ENCODE peak calls at places on chromosomes 12 and 14, in nine cellular contexts. E is astrocyte, J is fibroblast of lung, Q is suprapubic skin, S is ovary, G is heart right ventricle, B is GM23338, M is OCI-LY7, F is Panc1. D is an unnamed sample.

GRCh38 chr14:77979666-77980351 is 179.9 kb downstream of the ADCK1 start:
- DNase-seq in J (no peak), E (peak; percentile 51), B (peak; percentile 78), M (peak; percentile 16), G (no peak), Q (no peak), S (no peak), F (no peak), D (no peak)

GRCh38 chr12:46455648-46456352 is 83.2 kb upstream of the SLC38A2 start:
- DNase-seq in F (no peak), M (no peak), E (peak; percentile 50), J (no peak), B (no peak), Q (no peak), S (no peak), G (no peak), D (peak; percentile 66)

GRCh38 chr14:64707661-64708060 is 3.4 kb downstream of the PLEKHG3 start:
- DNase-seq in F (peak; percentile 72), M (no peak), S (no peak), E (peak; percentile 92), B (no peak), J (peak; percentile 60), G (no peak), Q (peak; percentile 33), D (peak; percentile 94)

GRCh38 chr14:23085458-23085857 is 9.5 kb downstream of the ACIN1 start:
- DNase-seq in F (no peak), Q (no peak), G (no peak), S (no peak), J (no peak), M (no peak), B (no peak), E (no peak), D (no peak)

GRCh38 chr14:90785474-90785873 is 30.8 kb downstream of the TTC7B start:
- DNase-seq in J (peak; percentile 25), S (peak; percentile 47), M (no peak), Q (no peak), E (no peak), F (no peak), G (peak; percentile 57), B (peak; percentile 72), D (no peak)

GRCh38 chr12:26156201-26156871 is 31.5 kb upstream of the BHLHE41 start:
- DNase-seq in J (no peak), E (no peak), F (no peak), B (no peak), Q (no peak), M (peak; percentile 91), S (no peak), G (no peak), D (no peak)

GRCh38 chr12:79897617-79898016 is 37.3 kb downstream of the PPP1R12A start:
- DNase-seq in S (no peak), F (no peak), J (peak; percentile 62), Q (no peak), M (no peak), B (peak; percentile 50), G (no peak), E (peak; percentile 100), D (peak; percentile 66)

GRCh38 chr14:92930737-92931602 is 8.0 kb downstream of the CHGA start:
- DNase-seq in J (no peak), E (no peak), M (no peak), B (no peak), F (no peak), G (no peak), Q (no peak), S (no peak), D (no peak)

GRCh38 chr12:34033628-34034296 is 11.5 kb downstream of the ALG10 start:
- DNase-seq in E (peak; percentile 3), J (peak; percentile 62), S (no peak), G (no peak), Q (no peak), M (peak; percentile 51), B (peak; percentile 54), F (no peak), D (peak; percentile 11)

GRCh38 chr14:71296184-71296583 is 388.9 kb downstream of the PCNX1 start:
- DNase-seq in Q (no peak), E (no peak), B (no peak), G (no peak), F (no peak), S (no peak), J (no peak), M (no peak), D (no peak)

GRCh38 chr12:97960225-97960624 is 497.6 kb downstream of the RMST start:
- DNase-seq in E (no peak), F (no peak), Q (no peak), B (peak; percentile 28), M (no peak), S (no peak), G (no peak), J (no peak), D (no peak)

GRCh38 chr12:110117948-110118685 is 6.0 kb upstream of the IFT81 start:
- DNase-seq in F (no peak), S (no peak), Q (no peak), B (no peak), G (no peak), M (no peak), J (no peak), E (no peak), D (no peak)

GRCh38 chr14:87171161-87171560 is 821.8 kb downstream of the GALC start:
- DNase-seq in G (no peak), J (no peak), E (no peak), S (no peak), F (no peak), B (no peak), M (no peak), Q (no peak), D (no peak)

GRCh38 chr14:54981698-54982097 is 45.2 kb downstream of the WDHD1 start:
- DNase-seq in F (no peak), J (peak; percentile 41), B (no peak), M (no peak), E (no peak), Q (no peak), G (no peak), S (no peak), D (no peak)

GRCh38 chr14:69850736-69851112 is 28.5 kb upstream of the SMOC1 start:
- DNase-seq in E (no peak), G (no peak), Q (no peak), J (no peak), F (no peak), B (no peak), S (no peak), M (no peak), D (no peak)

GRCh38 chr14:63986789-63987533 is 134.2 kb downstream of the SYNE2 start:
- DNase-seq in J (peak; percentile 74), E (peak; percentile 51), Q (no peak), M (no peak), G (no peak), F (no peak), B (no peak), S (no peak), D (peak; percentile 52)

DNA sequence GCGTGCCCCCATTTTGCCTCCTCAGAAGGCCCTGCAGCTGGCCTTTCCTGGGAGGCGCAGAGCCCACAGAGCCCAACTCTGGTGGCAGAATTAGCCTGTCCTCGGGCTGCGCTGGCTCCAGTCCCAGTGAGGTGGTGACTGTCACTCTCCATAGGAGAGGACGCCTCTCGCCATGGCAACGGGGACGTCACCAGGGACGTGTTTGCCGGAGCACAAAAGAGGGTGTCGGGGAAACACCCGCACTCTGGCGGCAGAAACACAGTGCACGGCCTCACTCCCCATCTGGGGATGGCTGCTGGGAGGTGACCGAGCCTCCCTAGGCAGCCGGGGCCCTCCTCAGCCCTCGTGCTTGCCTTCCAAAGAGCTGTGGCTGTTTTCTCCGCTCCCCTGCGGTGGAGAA is 50.2 kb upstream of the NCOR2 start:
- DNase-seq in G (peak; percentile 69), M (no peak), B (no peak), J (no peak), E (no peak), Q (no peak), S (no peak), F (no peak), D (no peak)
- H3K27ac ChIP-seq in G (peak overlapping the region; percentile 55), M (no peak overlapping the region), B (no peak overlapping the region), J (no peak overlapping the region), E (no peak overlapping the region), Q (no peak overlapping the region), S (no peak overlapping the region), F (no peak overlapping the region), D (peak overlapping the region; percentile 26)

GRCh38 chr12:96399919-96400630 is at the start of gene CDK17:
- DNase-seq in M (peak; percentile 90), J (peak; percentile 89), F (no peak), G (peak; percentile 85), E (peak; percentile 65), S (peak; percentile 88), B (peak; percentile 75), Q (peak; percentile 87), D (peak; percentile 90)

GRCh38 chr12:96397756-96398421 is 2.4 kb downstream of the CDK17 start:
- DNase-seq in B (no peak), F (no peak), G (no peak), Q (no peak), M (no peak), J (peak; percentile 46), S (no peak), E (peak; percentile 64), D (no peak)

GRCh38 chr12:96400631-96401060 is 407 bp upstream of the CDK17 start:
- DNase-seq in J (peak; percentile 58), G (no peak), M (no peak), S (no peak), F (no peak), E (no peak), Q (no peak), B (no peak), D (no peak)

GRCh38 chr12:96398422-96399080 is 1.7 kb downstream of the CDK17 start:
- DNase-seq in S (no peak), Q (no peak), E (no peak), J (peak; percentile 39), B (no peak), M (peak; percentile 29), F (no peak), G (no peak), D (no peak)

GRCh38 chr12:96399081-96399918 is 939 bp downstream of the CDK17 start:
- DNase-seq in F (no peak), B (peak; percentile 55), G (peak; percentile 82), Q (peak; percentile 83), E (peak; percentile 39), S (peak; percentile 72), J (peak; percentile 76), M (peak; percentile 80), D (peak; percentile 55)
- TF ChIP-seq CTCF in F (peak; percentile 13), B (no peak), G (no peak), Q (no peak), E (no peak), S (no peak), J (no peak), M (peak; percentile 33), D (no peak)

DNA sequence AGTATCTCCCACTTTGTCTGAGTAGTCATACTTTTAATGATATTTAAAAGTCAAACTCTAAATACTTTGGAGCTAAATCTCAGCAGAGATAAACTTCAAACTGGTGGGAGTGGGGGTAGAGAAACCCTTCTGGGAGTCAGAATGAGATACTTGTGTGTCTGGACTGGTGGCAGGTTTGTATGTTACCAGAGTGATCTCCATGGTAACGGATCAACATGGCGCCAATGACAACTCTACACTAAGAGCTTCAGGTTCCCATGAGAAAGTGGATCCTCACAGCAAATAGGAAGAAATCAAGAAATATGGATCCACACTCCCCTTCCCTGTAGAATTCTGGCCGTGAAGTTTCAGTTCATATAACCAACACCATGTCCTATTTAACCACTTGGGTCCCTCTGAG is 121.9 kb downstream of the ETV6 start:
- DNase-seq in J (peak; percentile 14), S (no peak), E (peak; percentile 55), M (no peak), G (no peak), B (peak; percentile 40), F (no peak), Q (no peak), D (no peak)
- H3K27ac ChIP-seq in J (no peak overlapping the region), S (no peak overlapping the region), E (peak overlapping the region; percentile 43), M (no peak overlapping the region), G (no peak overlapping the region), B (no peak overlapping the region), F (no peak overlapping the region), Q (no peak overlapping the region), D (no peak overlapping the region)

GRCh38 chr12:1533205-1533601 is 61.2 kb downstream of the FBXL14 start:
- DNase-seq in B (no peak), S (no peak), Q (no peak), F (no peak), E (peak; percentile 27), J (no peak), M (peak; percentile 78), G (no peak), D (no peak)
- TF ChIP-seq CTCF in B (no peak), S (no peak), Q (no peak), F (no peak), E (no peak), J (no peak), M (peak; percentile 49), G (no peak), D (no peak)

D was measured in RWPE1.